ENCODE peak calls at places on chromosomes 13 and 19, in five cellular contexts. G is activated CD4-positive, alpha-beta T cell treated with anti-CD3 and anti-CD28 coated beads, Interleukin-2, amount 50 U/mL, for 1 hour; Z is stimulated activated CD8-positive, alpha-beta memory T cell treated with anti-CD3 and anti-CD28 coated beads, Interleukin-4, amount 100 ng/mL, for 1 hour; D is SK-N-DZ; E is T follicular helper cell. A is an unnamed sample.

GRCh38 chr19:6739884-6740588 is 556 bp downstream of the TRIP10 start:
- DNase-seq in E (no peak), G (no peak), Z (no peak), D (peak), A (no peak)

GRCh38 chr19:5075603-5076002 is 106.7 kb downstream of the KDM4B start:
- DNase-seq in D (no peak), Z (no peak), E (no peak), G (no peak), A (peak)

GRCh38 chr13:25881136-25881926 is 170.5 kb downstream of the SHISA2 start:
- DNase-seq in Z (no peak), E (no peak), G (no peak), D (no peak), A (no peak)

GRCh38 chr19:5891938-5892771 is 11.4 kb downstream of the NDUFA11 start:
- DNase-seq in E (no peak), Z (no peak), D (no peak), G (no peak), A (no peak)

GRCh38 chr19:3710265-3710812 is 2.2 kb downstream of the TJP3 start:
- DNase-seq in Z (no peak), G (no peak), D (no peak), E (no peak), A (no peak)

GRCh38 chr19:12090807-12091206 is 26.3 kb downstream of the ZNF844 start:
- DNase-seq in D (peak), E (peak), G (peak), Z (peak), A (peak)

GRCh38 chr13:114131581-114132418 is 623 bp downstream of the RASA3 start:
- DNase-seq in Z (no peak), E (peak), G (peak), D (no peak), A (no peak)

GRCh38 chr19:40561947-40562346 is 14.7 kb upstream of the SHKBP1 start:
- DNase-seq in D (no peak), G (no peak), Z (no peak), E (no peak), A (no peak)

GRCh38 chr13:30708541-30708940 is 26.8 kb upstream of the ALOX5AP start:
- DNase-seq in E (no peak), D (no peak), Z (no peak), G (no peak), A (no peak)

GRCh38 chr19:3324405-3324856 is 42.0 kb upstream of the NFIC start:
- DNase-seq in D (peak), G (peak), E (peak), Z (peak), A (peak)

GRCh38 chr19:47752440-47753211 is 7.3 kb downstream of the NOP53 start:
- DNase-seq in G (no peak), D (no peak), E (no peak), Z (no peak), A (no peak)

GRCh38 chr13:102405499-102406079 is 3.7 kb upstream of the FGF14 start:
- DNase-seq in E (no peak), D (no peak), G (no peak), Z (no peak), A (no peak)

GRCh38 chr19:30450101-30450500 is 77.9 kb downstream of the ZNF536 start:
- DNase-seq in G (no peak), D (no peak), Z (no peak), E (no peak), A (no peak)

GRCh38 chr13:52158629-52159158 is 703 bp downstream of the NEK3 start:
- DNase-seq in G (no peak), D (peak), Z (no peak), E (no peak), A (no peak)

GRCh38 chr13:91520952-91521351 is 122.5 kb downstream of the GPC5 start:
- DNase-seq in Z (no peak), D (no peak), G (no peak), E (no peak), A (no peak)

GRCh38 chr19:41641879-41642485 is 15.1 kb upstream of the CEACAM4 start:
- DNase-seq in G (peak), D (peak), Z (peak), E (peak), A (peak)

GRCh38 chr19:51915324-51915867 is 10.6 kb upstream of the ZNF649 start:
- DNase-seq in Z (no peak), D (no peak), E (no peak), G (no peak), A (no peak)

GRCh38 chr13:98775844-98776598 is 23.5 kb upstream of the SLC15A1 start:
- DNase-seq in E (no peak), Z (no peak), G (no peak), D (no peak), A (no peak)

GRCh38 chr19:11506101-11506555 is 489 bp upstream of the ZNF653 start:
- DNase-seq in G (no peak), D (no peak), E (no peak), Z (no peak), A (no peak)

GRCh38 chr19:15550847-15551182 is 42.5 kb downstream of the CYP4F22 start:
- DNase-seq in Z (no peak), D (no peak), G (no peak), E (no peak), A (no peak)

GRCh38 chr13:95226476-95226875 is 74.8 kb downstream of the ABCC4 start:
- DNase-seq in E (no peak), Z (no peak), G (no peak), D (no peak), A (no peak)

GRCh38 chr19:2888739-2889224 is 11.9 kb upstream of the ZNF57 start:
- DNase-seq in G (peak), D (no peak), Z (peak), E (peak), A (peak)

GRCh38 chr13:43787998-43788397 is 1.2 kb upstream of the ENOX1 start:
- DNase-seq in E (no peak), Z (no peak), G (no peak), D (peak), A (no peak)

A was measured in stimulated activated effector memory CD8-positive, alpha-beta T cell treated with anti-CD3 and anti-CD28 coated beads, Interleukin-12 subunit alpha, Interleukin-12 subunit beta, amount 100 ng/mL, for 72 hours.